ENCODE peak calls at places on chromosomes 5 and 9, in four cellular contexts. O is CD4-positive, alpha-beta T cell; U is stimulated activated CD8-positive, alpha-beta memory T cell treated with anti-CD3 and anti-CD28 coated beads, Interleukin-2, amount 100 ng/mL, for 1 hour; G is NCI-H69. E is an unnamed sample.

GRCh38 chr5:10077721-10078551 is 171.8 kb downstream of the ATPSCKMT start:
- DNase-seq in U (no peak), O (no peak), G (no peak), E (no peak)

GRCh38 chr9:110659891-110660541 is 8.6 kb upstream of the MUSK start:
- DNase-seq in U (no peak), O (no peak), G (no peak), E (no peak)

GRCh38 chr9:70765935-70766334 is 351.5 kb upstream of the KLF9 start:
- DNase-seq in G (no peak), O (no peak), U (no peak), E (no peak)

GRCh38 chr5:150517272-150518152 is 9.6 kb downstream of the NDST1 start:
- DNase-seq in O (no peak), G (peak; percentile 92), U (no peak), E (no peak)

GRCh38 chr9:127977877-127978647 is 2.7 kb downstream of the EEIG1 start:
- DNase-seq in O (no peak), U (no peak), G (no peak), E (no peak)

GRCh38 chr9:30746589-30746988 is 1637.9 kb upstream of the ACO1 start:
- DNase-seq in U (no peak), G (no peak), O (no peak), E (no peak)

GRCh38 chr9:34332370-34332964 is 3.1 kb downstream of the NUDT2 start:
- DNase-seq in G (peak; percentile 63), U (no peak), O (no peak), E (no peak)

GRCh38 chr9:123825337-123825736 is 104.6 kb downstream of the DENND1A start:
- DNase-seq in U (no peak), O (no peak), G (peak; percentile 20), E (no peak)

E was measured in GM12864.